ENCODE peak calls at places on chromosomes 6 and 20, in seven cellular contexts. One of them, this sample, is unnamed.

GRCh38 chr6:33846226-33846625 is 42.4 kb upstream of the MLN start:
- DNase-seq in AG04449: no peak
- DNase-seq in pancreas: no peak
- DNase-seq in RWPE2: no peak
- DNase-seq in osteoblast: peak
- DNase-seq in Calu3: no peak
- DNase-seq in IMR-90: no peak
- DNase-seq in this sample: no peak

GRCh38 chr6:15001511-15001910 is 244.4 kb upstream of the JARID2 start:
- DNase-seq in AG04449: no peak
- DNase-seq in osteoblast: no peak
- DNase-seq in Calu3: no peak
- DNase-seq in IMR-90: no peak
- DNase-seq in RWPE2: no peak
- DNase-seq in pancreas: no peak
- DNase-seq in this sample: no peak

GRCh38 chr6:54307412-54308036 is 717 bp upstream of the TINAG start:
- DNase-seq in RWPE2: no peak
- DNase-seq in IMR-90: no peak
- DNase-seq in osteoblast: no peak
- DNase-seq in pancreas: no peak
- DNase-seq in Calu3: peak
- DNase-seq in AG04449: no peak
- DNase-seq in this sample: no peak

GRCh38 chr6:1182722-1183521 is 129.0 kb upstream of the FOXQ1 start:
- DNase-seq in RWPE2: no peak
- DNase-seq in IMR-90: no peak
- DNase-seq in pancreas: no peak
- DNase-seq in AG04449: no peak
- DNase-seq in osteoblast: no peak
- DNase-seq in Calu3: peak
- DNase-seq in this sample: no peak

GRCh38 chr20:24668384-24668702 is 198.9 kb downstream of the SYNDIG1 start:
- DNase-seq in osteoblast: peak
- DNase-seq in RWPE2: peak
- DNase-seq in pancreas: no peak
- DNase-seq in Calu3: no peak
- DNase-seq in IMR-90: no peak
- DNase-seq in AG04449: no peak
- DNase-seq in this sample: peak

GRCh38 chr20:3801846-3802245 is 5.7 kb downstream of the CDC25B start:
- DNase-seq in Calu3: no peak
- DNase-seq in pancreas: no peak
- DNase-seq in RWPE2: no peak
- DNase-seq in osteoblast: no peak
- DNase-seq in IMR-90: no peak
- DNase-seq in AG04449: no peak
- DNase-seq in this sample: peak

GRCh38 chr6:25942561-25943147 is 12.2 kb upstream of the SLC17A2 start:
- DNase-seq in AG04449: peak
- DNase-seq in RWPE2: no peak
- DNase-seq in IMR-90: peak
- DNase-seq in Calu3: peak
- DNase-seq in osteoblast: peak
- DNase-seq in pancreas: no peak
- DNase-seq in this sample: no peak

GRCh38 chr6:167759206-167759605 is 67.5 kb upstream of the AFDN start:
- DNase-seq in Calu3: no peak
- DNase-seq in AG04449: no peak
- DNase-seq in osteoblast: peak
- DNase-seq in IMR-90: no peak
- DNase-seq in pancreas: no peak
- DNase-seq in RWPE2: no peak
- DNase-seq in this sample: no peak

GRCh38 chr6:68427630-68428029 is 207.5 kb upstream of the ADGRB3 start:
- DNase-seq in osteoblast: no peak
- DNase-seq in AG04449: no peak
- DNase-seq in pancreas: no peak
- DNase-seq in Calu3: no peak
- DNase-seq in RWPE2: no peak
- DNase-seq in IMR-90: peak
- DNase-seq in this sample: no peak

GRCh38 chr20:13788167-13788834 is 3.5 kb downstream of the NDUFAF5 start:
- DNase-seq in Calu3: peak
- DNase-seq in RWPE2: no peak
- DNase-seq in pancreas: peak
- DNase-seq in IMR-90: peak
- DNase-seq in osteoblast: peak
- DNase-seq in AG04449: no peak
- DNase-seq in this sample: no peak

GRCh38 chr20:57652865-57653545 is 32.8 kb upstream of the ZBP1 start:
- DNase-seq in RWPE2: peak
- DNase-seq in Calu3: peak
- DNase-seq in osteoblast: no peak
- DNase-seq in pancreas: no peak
- DNase-seq in AG04449: no peak
- DNase-seq in IMR-90: no peak
- DNase-seq in this sample: peak

GRCh38 chr6:70312165-70312564 is 9.3 kb upstream of the COL9A1 start:
- DNase-seq in pancreas: no peak
- DNase-seq in IMR-90: peak
- DNase-seq in osteoblast: no peak
- DNase-seq in AG04449: peak
- DNase-seq in RWPE2: no peak
- DNase-seq in Calu3: peak
- DNase-seq in this sample: no peak

GRCh38 chr20:4225778-4226177 is 210.4 kb upstream of the RNF24 start:
- DNase-seq in IMR-90: peak
- DNase-seq in AG04449: peak
- DNase-seq in Calu3: no peak
- DNase-seq in RWPE2: no peak
- DNase-seq in pancreas: no peak
- DNase-seq in osteoblast: peak
- DNase-seq in this sample: peak

GRCh38 chr6:121682666-121683065 is 247.2 kb downstream of the GJA1 start:
- DNase-seq in osteoblast: no peak
- DNase-seq in pancreas: no peak
- DNase-seq in IMR-90: no peak
- DNase-seq in AG04449: no peak
- DNase-seq in RWPE2: no peak
- DNase-seq in Calu3: no peak
- DNase-seq in this sample: no peak

GRCh38 chr6:9520417-9521151 is 894.3 kb downstream of the TFAP2A start:
- DNase-seq in osteoblast: no peak
- DNase-seq in pancreas: no peak
- DNase-seq in Calu3: no peak
- DNase-seq in AG04449: peak
- DNase-seq in IMR-90: peak
- DNase-seq in RWPE2: no peak
- DNase-seq in this sample: no peak

GRCh38 chr6:42334870-42335269 is 116.9 kb downstream of the TRERF1 start:
- DNase-seq in pancreas: no peak
- DNase-seq in RWPE2: no peak
- DNase-seq in AG04449: no peak
- DNase-seq in osteoblast: no peak
- DNase-seq in Calu3: no peak
- DNase-seq in IMR-90: no peak
- DNase-seq in this sample: no peak

GRCh38 chr20:36951977-36952738 is 650 bp upstream of the SAMHD1 start:
- DNase-seq in IMR-90: no peak
- DNase-seq in pancreas: peak
- DNase-seq in RWPE2: no peak
- DNase-seq in osteoblast: no peak
- DNase-seq in Calu3: no peak
- DNase-seq in AG04449: no peak
- DNase-seq in this sample: no peak

GRCh38 chr20:15703171-15703911 is 869.9 kb downstream of the KIF16B start:
- DNase-seq in osteoblast: peak
- DNase-seq in AG04449: peak
- DNase-seq in pancreas: no peak
- DNase-seq in IMR-90: peak
- DNase-seq in Calu3: peak
- DNase-seq in RWPE2: no peak
- DNase-seq in this sample: no peak

GRCh38 chr6:49565855-49566254 is 15.4 kb downstream of the C6orf141 start:
- DNase-seq in osteoblast: no peak
- DNase-seq in AG04449: no peak
- DNase-seq in RWPE2: no peak
- DNase-seq in pancreas: no peak
- DNase-seq in IMR-90: no peak
- DNase-seq in Calu3: peak
- DNase-seq in this sample: no peak

GRCh38 chr6:170575250-170575649 is 9.2 kb downstream of the PDCD2 start:
- DNase-seq in AG04449: no peak
- DNase-seq in Calu3: no peak
- DNase-seq in osteoblast: no peak
- DNase-seq in IMR-90: peak
- DNase-seq in pancreas: no peak
- DNase-seq in RWPE2: no peak
- DNase-seq in this sample: no peak
- TF ChIP-seq CTCF in AG04449: peak
- TF ChIP-seq CTCF in Calu3: no peak
- TF ChIP-seq CTCF in osteoblast: peak
- TF ChIP-seq CTCF in IMR-90: peak
- TF ChIP-seq CTCF in pancreas: no peak
- TF ChIP-seq CTCF in RWPE2: peak
- TF ChIP-seq CTCF in this sample: peak

DNA sequence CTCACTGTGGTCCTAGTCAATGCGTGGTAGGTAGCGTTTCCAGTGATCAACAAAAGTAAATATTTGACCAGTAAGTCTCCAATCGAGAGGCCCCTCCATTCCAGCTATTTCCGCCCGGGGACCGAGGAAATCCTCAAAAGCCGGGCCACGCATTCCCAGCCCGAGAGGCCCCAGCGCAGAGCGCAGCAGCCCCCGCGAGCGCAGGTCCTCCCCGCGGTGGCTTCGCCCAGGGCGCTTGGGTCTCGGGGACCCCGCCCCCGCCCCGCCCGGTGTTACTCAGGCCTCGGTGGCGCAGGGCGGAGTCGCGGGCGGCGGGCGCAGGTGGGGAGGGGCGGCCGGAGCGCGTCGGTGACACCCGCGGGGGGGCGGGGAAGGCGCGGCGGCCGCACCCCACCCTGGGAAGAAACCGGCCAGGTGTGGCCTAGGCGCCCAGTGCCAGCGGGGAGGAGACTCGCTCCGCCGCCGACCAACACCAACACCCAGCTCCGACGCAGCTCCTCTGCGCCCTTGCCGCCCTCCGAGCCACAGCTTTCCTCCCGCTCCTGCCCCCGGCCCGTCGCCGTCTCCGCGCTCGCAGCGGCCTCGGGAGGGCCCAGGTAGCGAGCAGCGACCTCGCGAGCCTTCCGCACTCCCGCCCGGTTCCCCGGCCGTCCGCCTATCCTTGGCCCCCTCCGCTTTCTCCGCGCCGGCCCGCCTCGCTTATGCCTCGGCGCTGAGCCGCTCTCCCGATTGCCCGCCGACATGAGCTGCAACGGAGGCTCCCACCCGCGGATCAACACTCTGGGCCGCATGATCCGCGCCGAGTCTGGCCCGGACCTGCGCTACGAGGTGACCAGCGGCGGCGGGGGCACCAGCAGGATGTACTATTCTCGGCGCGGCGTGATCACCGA is at the start of gene DSP:
- DNase-seq in osteoblast: peak
- DNase-seq in RWPE2: peak
- DNase-seq in AG04449: no peak
- DNase-seq in pancreas: peak
- DNase-seq in Calu3: peak
- DNase-seq in IMR-90: no peak
- DNase-seq in this sample: no peak
- TF ChIP-seq CTCF in osteoblast: no peak
- TF ChIP-seq CTCF in RWPE2: no peak
- TF ChIP-seq CTCF in AG04449: no peak
- TF ChIP-seq CTCF in pancreas: no peak
- TF ChIP-seq CTCF in Calu3: no peak
- TF ChIP-seq CTCF in IMR-90: no peak
- TF ChIP-seq CTCF in this sample: no peak

GRCh38 chr6:44257753-44258324 is 511 bp upstream of the SLC35B2 start:
- DNase-seq in Calu3: no peak
- DNase-seq in pancreas: no peak
- DNase-seq in RWPE2: no peak
- DNase-seq in IMR-90: no peak
- DNase-seq in osteoblast: peak
- DNase-seq in AG04449: no peak
- DNase-seq in this sample: no peak
- TF ChIP-seq CTCF in Calu3: no peak
- TF ChIP-seq CTCF in pancreas: no peak
- TF ChIP-seq CTCF in RWPE2: peak
- TF ChIP-seq CTCF in IMR-90: no peak
- TF ChIP-seq CTCF in osteoblast: no peak
- TF ChIP-seq CTCF in AG04449: no peak
- TF ChIP-seq CTCF in this sample: peak

GRCh38 chr20:62477669-62478450 is 2.1 kb upstream of the GATA5 start:
- DNase-seq in Calu3: no peak
- DNase-seq in RWPE2: peak
- DNase-seq in AG04449: no peak
- DNase-seq in osteoblast: no peak
- DNase-seq in IMR-90: no peak
- DNase-seq in pancreas: no peak
- DNase-seq in this sample: no peak
- TF ChIP-seq CTCF in Calu3: no peak
- TF ChIP-seq CTCF in RWPE2: peak
- TF ChIP-seq CTCF in AG04449: no peak
- TF ChIP-seq CTCF in osteoblast: no peak
- TF ChIP-seq CTCF in IMR-90: no peak
- TF ChIP-seq CTCF in pancreas: no peak
- TF ChIP-seq CTCF in this sample: no peak

GRCh38 chr6:4396032-4396431 is 260.7 kb upstream of the ECI2 start:
- DNase-seq in AG04449: no peak
- DNase-seq in RWPE2: no peak
- DNase-seq in Calu3: no peak
- DNase-seq in pancreas: no peak
- DNase-seq in osteoblast: no peak
- DNase-seq in IMR-90: peak
- DNase-seq in this sample: no peak
- TF ChIP-seq CTCF in AG04449: no peak
- TF ChIP-seq CTCF in RWPE2: no peak
- TF ChIP-seq CTCF in Calu3: no peak
- TF ChIP-seq CTCF in pancreas: no peak
- TF ChIP-seq CTCF in osteoblast: peak
- TF ChIP-seq CTCF in IMR-90: peak
- TF ChIP-seq CTCF in this sample: peak

GRCh38 chr20:22974354-22974753 is 60.8 kb upstream of the SSTR4 start:
- DNase-seq in RWPE2: no peak
- DNase-seq in AG04449: no peak
- DNase-seq in osteoblast: no peak
- DNase-seq in pancreas: no peak
- DNase-seq in IMR-90: no peak
- DNase-seq in Calu3: peak
- DNase-seq in this sample: no peak
- TF ChIP-seq CTCF in RWPE2: peak
- TF ChIP-seq CTCF in AG04449: peak
- TF ChIP-seq CTCF in osteoblast: peak
- TF ChIP-seq CTCF in pancreas: no peak
- TF ChIP-seq CTCF in IMR-90: peak
- TF ChIP-seq CTCF in Calu3: peak
- TF ChIP-seq CTCF in this sample: peak

DNA sequence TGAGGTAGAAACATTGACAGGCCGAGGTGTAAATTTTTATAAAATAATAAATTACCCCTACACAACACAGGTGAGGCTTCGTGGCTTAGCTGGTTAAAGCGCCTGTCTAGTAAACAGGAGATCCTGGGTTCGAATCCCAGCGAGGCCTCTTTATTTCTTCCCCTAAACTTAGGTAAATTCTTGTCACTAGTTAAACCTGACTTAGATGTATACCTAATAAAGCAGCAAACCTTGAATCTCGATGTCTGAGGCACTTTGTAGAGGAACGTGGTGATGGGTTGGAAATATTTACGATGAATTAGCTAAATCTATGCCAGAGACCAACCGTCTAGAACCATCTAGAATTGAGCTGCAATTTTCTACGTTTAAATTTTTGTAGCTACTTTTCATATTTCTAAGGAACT is 185.6 kb downstream of the OR2B2 start:
- DNase-seq in Calu3: peak
- DNase-seq in osteoblast: no peak
- DNase-seq in IMR-90: peak
- DNase-seq in pancreas: no peak
- DNase-seq in RWPE2: no peak
- DNase-seq in AG04449: no peak
- DNase-seq in this sample: no peak
- TF ChIP-seq CTCF in Calu3: no peak
- TF ChIP-seq CTCF in osteoblast: no peak
- TF ChIP-seq CTCF in IMR-90: no peak
- TF ChIP-seq CTCF in pancreas: no peak
- TF ChIP-seq CTCF in RWPE2: no peak
- TF ChIP-seq CTCF in AG04449: no peak
- TF ChIP-seq CTCF in this sample: no peak

This sample was measured in chondrocyte.